ENCODE peak calls at places on chromosomes 5 and 9, in ten cellular contexts. H is HL-60, V is bronchial epithelial cell, D is fibroblast of pulmonary artery, S is IMR-90, G is pancreas, X is SJCRH30, Q is esophagus squamous epithelium, E is BJ, P is stomach. Y is an unnamed sample.

GRCh38 chr5:159773062-159773924 is 143.0 kb upstream of the ADRA1B start:
- DNase-seq in H (peak; percentile 60), V (peak; percentile 72), D (peak; percentile 84), S (peak; percentile 90), G (peak; percentile 61), X (peak; percentile 51), Q (no peak), E (peak; percentile 39), P (peak; percentile 77), Y (peak; percentile 52)

GRCh38 chr9:85994191-85994590 is 53.2 kb downstream of the NAA35 start:
- DNase-seq in H (no peak), V (no peak), D (peak; percentile 6), S (no peak), G (no peak), X (no peak), Q (no peak), E (no peak), P (no peak), Y (no peak)

GRCh38 chr9:78234810-78235209 is 1.1 kb upstream of the CEP78 start:
- DNase-seq in H (no peak), V (peak; percentile 17), D (peak; percentile 63), S (peak; percentile 39), G (no peak), X (no peak), Q (no peak), E (peak; percentile 31), P (no peak), Y (no peak)

GRCh38 chr9:132672413-132672690 is 2.1 kb downstream of the GTF3C4 start:
- DNase-seq in H (no peak), V (peak; percentile 83), D (no peak), S (peak; percentile 26), G (no peak), X (no peak), Q (no peak), E (no peak), P (no peak), Y (no peak)

GRCh38 chr5:122458278-122458872 is 146.3 kb downstream of the SNCAIP start:
- DNase-seq in H (peak; percentile 2), V (peak; percentile 45), D (peak; percentile 27), S (peak; percentile 24), G (peak; percentile 13), X (peak; percentile 38), Q (no peak), E (no peak), P (no peak), Y (no peak)

GRCh38 chr5:98767563-98767962 is 5.9 kb upstream of the RGMB start:
- DNase-seq in H (no peak), V (no peak), D (no peak), S (peak; percentile 13), G (no peak), X (no peak), Q (no peak), E (no peak), P (no peak), Y (no peak)

GRCh38 chr5:140324041-140324833 is 21.3 kb upstream of the PFDN1 start:
- DNase-seq in H (peak; percentile 49), V (peak; percentile 61), D (no peak), S (peak; percentile 59), G (no peak), X (peak; percentile 22), Q (no peak), E (no peak), P (no peak), Y (no peak)

GRCh38 chr5:585556-585955 is 26.6 kb upstream of the CEP72 start:
- DNase-seq in H (no peak), V (no peak), D (no peak), S (no peak), G (peak; percentile 3), X (no peak), Q (no peak), E (no peak), P (peak; percentile 11), Y (no peak)

GRCh38 chr9:134923466-134923865 is 5.8 kb upstream of the FCN1 start:
- DNase-seq in H (no peak), V (no peak), D (no peak), S (no peak), G (no peak), X (no peak), Q (no peak), E (no peak), P (no peak), Y (no peak)

GRCh38 chr9:120436937-120437592 is 142.9 kb downstream of the CDK5RAP2 start:
- DNase-seq in H (peak; percentile 84), V (no peak), D (peak; percentile 23), S (no peak), G (no peak), X (peak; percentile 16), Q (peak; percentile 5), E (no peak), P (peak; percentile 36), Y (peak; percentile 61)

GRCh38 chr5:1557114-1557873 is 33.5 kb upstream of the LPCAT1 start:
- DNase-seq in H (no peak), V (no peak), D (no peak), S (no peak), G (no peak), X (no peak), Q (no peak), E (no peak), P (no peak), Y (peak; percentile 56)

GRCh38 chr9:97990259-97990658 is 7.1 kb downstream of the ANP32B start:
- DNase-seq in H (no peak), V (peak; percentile 62), D (peak; percentile 71), S (peak; percentile 82), G (no peak), X (no peak), Q (no peak), E (no peak), P (no peak), Y (no peak)

GRCh38 chr9:124282442-124283231 is 24.9 kb downstream of the NEK6 start:
- DNase-seq in H (no peak), V (no peak), D (peak; percentile 95), S (peak; percentile 79), G (peak; percentile 48), X (no peak), Q (no peak), E (no peak), P (peak; percentile 52), Y (peak; percentile 62)

GRCh38 chr5:179382486-179382885 is 37.2 kb upstream of the ADAMTS2 start:
- DNase-seq in H (no peak), V (no peak), D (no peak), S (no peak), G (no peak), X (no peak), Q (no peak), E (no peak), P (no peak), Y (no peak)

GRCh38 chr9:127557998-127558546 is 54.0 kb upstream of the STXBP1 start:
- DNase-seq in H (no peak), V (no peak), D (no peak), S (no peak), G (no peak), X (no peak), Q (no peak), E (no peak), P (no peak), Y (no peak)

GRCh38 chr9:127559247-127559680 is 52.8 kb upstream of the STXBP1 start:
- DNase-seq in H (no peak), V (no peak), D (no peak), S (no peak), G (no peak), X (no peak), Q (no peak), E (no peak), P (no peak), Y (no peak)

GRCh38 chr9:127557466-127557869 is 54.6 kb upstream of the STXBP1 start:
- DNase-seq in H (no peak), V (no peak), D (peak; percentile 59), S (no peak), G (no peak), X (peak; percentile 84), Q (no peak), E (no peak), P (no peak), Y (no peak)

GRCh38 chr9:127556871-127557270 is 55.2 kb upstream of the STXBP1 start:
- DNase-seq in H (no peak), V (no peak), D (no peak), S (no peak), G (no peak), X (no peak), Q (no peak), E (no peak), P (no peak), Y (no peak)

GRCh38 chr9:127558581-127559246 is 53.4 kb upstream of the STXBP1 start:
- DNase-seq in H (no peak), V (no peak), D (no peak), S (no peak), G (no peak), X (no peak), Q (no peak), E (no peak), P (no peak), Y (no peak)
- H3K4me3 ChIP-seq in H (no peak overlapping the region), V (no peak overlapping the region), D (no peak overlapping the region), S (no peak overlapping the region), G (no peak overlapping the region), X (no peak overlapping the region), Q (no peak overlapping the region), E (no peak overlapping the region), P (no peak overlapping the region), Y (no peak overlapping the region)

GRCh38 chr5:167937628-167938000 is 353.8 kb upstream of the WWC1 start:
- DNase-seq in H (no peak), V (no peak), D (no peak), S (no peak), G (no peak), X (no peak), Q (no peak), E (no peak), P (no peak), Y (no peak)
- H3K4me3 ChIP-seq in H (no peak overlapping the region), V (no peak overlapping the region), D (no peak overlapping the region), S (no peak overlapping the region), G (no peak overlapping the region), X (no peak overlapping the region), Q (no peak overlapping the region), E (no peak overlapping the region), P (no peak overlapping the region), Y (no peak overlapping the region)

DNA sequence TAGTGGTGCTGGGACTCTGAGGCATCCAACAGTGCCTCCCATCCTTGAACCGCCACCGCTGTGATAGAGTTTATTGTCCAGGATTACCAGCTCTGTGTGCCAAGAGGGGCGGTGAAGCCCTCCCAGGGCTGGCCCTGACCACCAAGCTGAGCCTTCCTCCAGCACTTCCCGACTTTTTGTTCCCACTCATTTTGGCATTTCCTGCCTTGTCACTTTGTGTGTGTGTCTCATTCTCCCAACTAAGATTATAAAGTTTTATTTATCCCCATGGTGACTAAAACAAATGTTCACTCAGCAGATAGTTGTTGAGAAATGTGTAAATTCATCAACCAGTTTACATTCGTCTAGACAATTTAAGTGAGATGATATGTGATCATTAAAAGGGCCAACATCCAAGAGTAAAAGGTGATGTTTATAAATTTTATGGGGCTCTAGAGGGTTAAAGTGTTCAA is 2.5 kb downstream of the F2R start:
- DNase-seq in H (no peak), V (no peak), D (peak; percentile 89), S (peak; percentile 62), G (no peak), X (no peak), Q (no peak), E (no peak), P (no peak), Y (no peak)
- H3K4me3 ChIP-seq in H (no peak overlapping the region), V (no peak overlapping the region), D (peak overlapping the region; percentile 79), S (peak overlapping the region; percentile 89), G (no peak overlapping the region), X (no peak overlapping the region), Q (peak overlapping the region; percentile 93), E (no peak overlapping the region), P (no peak overlapping the region), Y (no peak overlapping the region)

DNA sequence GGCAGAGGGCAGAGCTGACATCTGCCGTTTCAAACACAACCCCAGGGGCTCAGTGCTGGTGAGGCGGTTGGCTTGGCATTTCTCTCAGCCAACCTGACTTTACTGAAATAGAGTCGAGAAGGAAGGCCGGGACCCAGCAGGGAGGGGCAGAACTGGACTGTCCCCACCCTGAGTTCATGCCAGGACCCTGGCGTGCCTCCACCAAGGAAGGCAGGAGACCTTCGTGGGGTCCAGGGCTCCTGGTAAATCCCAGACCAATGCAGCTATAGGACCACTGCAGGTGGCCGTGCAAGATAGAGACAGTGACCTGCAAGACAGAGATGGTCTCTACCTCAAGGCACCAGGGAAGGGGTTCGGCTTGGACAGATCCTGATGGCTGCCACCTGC is 132.9 kb downstream of the ROR2 start:
- DNase-seq in H (no peak), V (no peak), D (no peak), S (no peak), G (no peak), X (no peak), Q (no peak), E (no peak), P (no peak), Y (no peak)
- H3K4me3 ChIP-seq in H (no peak overlapping the region), V (no peak overlapping the region), D (peak overlapping the region; percentile 44), S (no peak overlapping the region), G (no peak overlapping the region), X (no peak overlapping the region), Q (peak overlapping the region; percentile 29), E (no peak overlapping the region), P (no peak overlapping the region), Y (no peak overlapping the region)

Y was measured in lung.